ENCODE peak calls at places on chromosomes 6 and 20, in five cellular contexts. H, Z, I, A and K are unnamed samples.

GRCh38 chr6:50791900-50792508 is 26.7 kb upstream of the TFAP2B start:
- DNase-seq in H (peak; percentile 66), Z (no peak), I (peak; percentile 30), A (peak; percentile 44), K (no peak)

GRCh38 chr6:71454083-71454482 is 165.5 kb downstream of the OGFRL1 start:
- DNase-seq in H (no peak), Z (no peak), I (no peak), A (no peak), K (no peak)

GRCh38 chr20:47886454-47887041 is 101.3 kb upstream of the SULF2 start:
- DNase-seq in H (no peak), Z (no peak), I (no peak), A (no peak), K (no peak)

GRCh38 chr6:37225350-37226169 is 32.0 kb upstream of the TBC1D22B start:
- DNase-seq in H (no peak), Z (no peak), I (no peak), A (no peak), K (no peak)

GRCh38 chr6:44820366-44821158 is 433.1 kb downstream of the CDC5L start:
- DNase-seq in H (no peak), Z (no peak), I (peak; percentile 13), A (no peak), K (no peak)

GRCh38 chr20:38131588-38132121 is 33.4 kb downstream of the TGM2 start:
- DNase-seq in H (no peak), Z (no peak), I (no peak), A (no peak), K (no peak)

GRCh38 chr6:108622601-108623335 is 62.1 kb downstream of the FOXO3 start:
- DNase-seq in H (peak; percentile 93), Z (peak; percentile 33), I (peak; percentile 98), A (no peak), K (no peak)

GRCh38 chr6:46026307-46026706 is 10.6 kb upstream of the CLIC5 start:
- DNase-seq in H (no peak), Z (no peak), I (no peak), A (no peak), K (no peak)

GRCh38 chr6:11702039-11702795 is 76.4 kb downstream of the ADTRP start:
- DNase-seq in H (peak; percentile 17), Z (no peak), I (peak; percentile 65), A (no peak), K (no peak)

GRCh38 chr6:119966484-119966883 is 616.9 kb upstream of the MAN1A1 start:
- DNase-seq in H (no peak), Z (no peak), I (no peak), A (no peak), K (no peak)

GRCh38 chr20:10303852-10304251 is 85.2 kb downstream of the SNAP25 start:
- DNase-seq in H (no peak), Z (no peak), I (no peak), A (no peak), K (no peak)

GRCh38 chr6:16494781-16495180 is 256.4 kb downstream of the GMPR start:
- DNase-seq in H (no peak), Z (no peak), I (peak; percentile 31), A (no peak), K (no peak)

GRCh38 chr6:10347561-10348327 is 67.1 kb downstream of the TFAP2A start:
- DNase-seq in H (peak; percentile 44), Z (no peak), I (peak; percentile 24), A (no peak), K (no peak)

GRCh38 chr6:37381579-37381978 is 27.8 kb downstream of the RNF8 start:
- DNase-seq in H (peak; percentile 53), Z (no peak), I (peak; percentile 74), A (peak; percentile 31), K (no peak)

GRCh38 chr20:47396762-47397476 is 40.4 kb upstream of the ZMYND8 start:
- DNase-seq in H (no peak), Z (no peak), I (no peak), A (no peak), K (no peak)

GRCh38 chr6:35897036-35897435 is 23.9 kb downstream of the SRPK1 start:
- DNase-seq in H (no peak), Z (no peak), I (no peak), A (no peak), K (no peak)

GRCh38 chr6:40520683-40521082 is 66.5 kb downstream of the LRFN2 start:
- DNase-seq in H (no peak), Z (peak; percentile 28), I (no peak), A (no peak), K (no peak)

GRCh38 chr6:110296151-110297028 is 61.8 kb downstream of the METTL24 start:
- DNase-seq in H (peak; percentile 3), Z (no peak), I (no peak), A (no peak), K (no peak)

GRCh38 chr6:101465871-101466270 is 72.4 kb downstream of the GRIK2 start:
- DNase-seq in H (no peak), Z (no peak), I (no peak), A (no peak), K (no peak)

GRCh38 chr20:54223751-54224150 is 15.9 kb downstream of the PFDN4 start:
- DNase-seq in H (no peak), Z (no peak), I (no peak), A (no peak), K (no peak)

GRCh38 chr20:48215536-48215935 is 430.3 kb upstream of the SULF2 start:
- DNase-seq in H (no peak), Z (no peak), I (no peak), A (no peak), K (no peak)

GRCh38 chr6:25713802-25714201 is 40.7 kb upstream of the SLC17A4 start:
- DNase-seq in H (no peak), Z (no peak), I (no peak), A (no peak), K (no peak)

GRCh38 chr6:30282522-30282921 is 44.2 kb upstream of the TRIM39 start:
- DNase-seq in H (no peak), Z (no peak), I (no peak), A (no peak), K (no peak)
- H3K9me3 ChIP-seq in H (peaks cover 79% of the 10 kb centered on the region), Z (peaks cover 100% of the 10 kb centered on the region), I (peaks cover 34% of the 10 kb centered on the region), A (peaks cover 28% of the 10 kb centered on the region), K (peaks cover 28% of the 10 kb centered on the region)

GRCh38 chr6:43730634-43731033 is 39.4 kb upstream of the VEGFA start:
- DNase-seq in H (no peak), Z (no peak), I (no peak), A (no peak), K (no peak)
- H3K9me3 ChIP-seq in H (peaks cover 13% of the 10 kb centered on the region), Z (peaks cover 34% of the 10 kb centered on the region), I (peaks cover 2% of the 10 kb centered on the region), A (no peaks in the 10 kb centered on the region), K (no peaks in the 10 kb centered on the region)

GRCh38 chr20:45752747-45753146 is 30.6 kb downstream of the SPINT4 start:
- DNase-seq in H (peak; percentile 17), Z (no peak), I (peak; percentile 6), A (no peak), K (no peak)

DNA sequence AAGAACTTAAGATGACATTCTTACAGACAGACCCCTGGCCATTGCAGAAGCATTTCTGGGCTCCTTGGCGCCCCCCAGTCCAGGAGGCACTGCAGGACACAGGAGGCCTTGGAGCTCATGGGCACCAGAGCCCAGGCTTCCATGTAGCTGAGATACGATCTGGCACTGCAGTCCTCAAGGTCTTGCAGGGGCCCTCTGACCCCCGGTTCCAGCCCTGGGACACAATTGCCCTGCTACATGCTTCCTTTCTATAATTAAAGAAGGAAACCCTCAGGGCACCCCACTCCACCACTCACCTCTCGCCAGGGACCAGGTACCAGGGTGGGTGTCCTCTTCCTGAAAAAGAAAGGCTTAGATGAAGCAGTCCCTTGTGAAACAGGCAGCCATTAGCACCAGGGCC is 33.6 kb downstream of the WFDC3 start:
- DNase-seq in H (no peak), Z (no peak), I (no peak), A (no peak), K (no peak)
- H3K9me3 ChIP-seq in H (no peaks in the 10 kb centered on the region), Z (peaks cover 17% of the 10 kb centered on the region), I (no peaks in the 10 kb centered on the region), A (no peaks in the 10 kb centered on the region), K (no peaks in the 10 kb centered on the region)

GRCh38 chr6:166663568-166663967 is 36.5 kb upstream of the RPS6KA2 start:
- DNase-seq in H (no peak), Z (no peak), I (no peak), A (no peak), K (no peak)

GRCh38 chr6:166660157-166660686 is 33.2 kb upstream of the RPS6KA2 start:
- DNase-seq in H (no peak), Z (no peak), I (no peak), A (no peak), K (no peak)

GRCh38 chr6:166661329-166661728 is 34.3 kb upstream of the RPS6KA2 start:
- DNase-seq in H (no peak), Z (no peak), I (no peak), A (no peak), K (no peak)

GRCh38 chr6:166662690-166663089 is 35.6 kb upstream of the RPS6KA2 start:
- DNase-seq in H (no peak), Z (no peak), I (no peak), A (no peak), K (no peak)

GRCh38 chr6:166664135-166664534 is 37.1 kb upstream of the RPS6KA2 start:
- DNase-seq in H (no peak), Z (no peak), I (peak; percentile 50), A (no peak), K (no peak)
- H3K9me3 ChIP-seq in H (no peaks in the 10 kb centered on the region), Z (no peaks in the 10 kb centered on the region), I (no peaks in the 10 kb centered on the region), A (no peaks in the 10 kb centered on the region), K (no peaks in the 10 kb centered on the region)

GRCh38 chr6:22556298-22556697 is 13.1 kb upstream of the HDGFL1 start:
- DNase-seq in H (no peak), Z (no peak), I (no peak), A (no peak), K (no peak)

GRCh38 chr6:22557007-22557406 is 12.4 kb upstream of the HDGFL1 start:
- DNase-seq in H (no peak), Z (no peak), I (no peak), A (no peak), K (no peak)

GRCh38 chr6:22558288-22558882 is 11.0 kb upstream of the HDGFL1 start:
- DNase-seq in H (no peak), Z (no peak), I (peak; percentile 21), A (no peak), K (no peak)
- H3K9me3 ChIP-seq in H (no peaks in the 10 kb centered on the region), Z (no peaks in the 10 kb centered on the region), I (no peaks in the 10 kb centered on the region), A (no peaks in the 10 kb centered on the region), K (no peaks in the 10 kb centered on the region)